ENCODE peak calls at places on chromosomes 2 and 18, in six cellular contexts. One of them, this sample, is unnamed.

GRCh38 chr2:40451926-40452605 is at the start of gene SLC8A1:
- DNase-seq in H1: peak; percentile 62
- DNase-seq in HepG2: no peak
- DNase-seq in K562: no peak
- DNase-seq in GM12891: peak; percentile 19
- DNase-seq in GM12878: no peak
- DNase-seq in this sample: peak; percentile 22

GRCh38 chr2:241728627-241729026 is 5.8 kb upstream of the D2HGDH start:
- DNase-seq in H1: no peak
- DNase-seq in HepG2: no peak
- DNase-seq in K562: no peak
- DNase-seq in GM12891: no peak
- DNase-seq in GM12878: no peak
- DNase-seq in this sample: no peak

GRCh38 chr2:217821536-217822147 is 181.2 kb downstream of the TNS1 start:
- DNase-seq in H1: no peak
- DNase-seq in HepG2: no peak
- DNase-seq in K562: no peak
- DNase-seq in GM12891: no peak
- DNase-seq in GM12878: no peak
- DNase-seq in this sample: no peak

GRCh38 chr2:157233506-157233905 is 24.0 kb upstream of the GALNT5 start:
- DNase-seq in H1: no peak
- DNase-seq in HepG2: no peak
- DNase-seq in K562: peak; percentile 79
- DNase-seq in GM12891: no peak
- DNase-seq in GM12878: no peak
- DNase-seq in this sample: no peak

GRCh38 chr2:23767871-23768611 is 158.9 kb downstream of the ATAD2B start:
- DNase-seq in H1: no peak
- DNase-seq in HepG2: no peak
- DNase-seq in K562: no peak
- DNase-seq in GM12891: no peak
- DNase-seq in GM12878: no peak
- DNase-seq in this sample: no peak

GRCh38 chr2:196592912-196593881 is 46.3 kb upstream of the CCDC150 start:
- DNase-seq in H1: peak; percentile 77
- DNase-seq in HepG2: no peak
- DNase-seq in K562: peak; percentile 11
- DNase-seq in GM12891: peak; percentile 59
- DNase-seq in GM12878: no peak
- DNase-seq in this sample: peak; percentile 40

GRCh38 chr2:73290049-73290839 is 3.1 kb downstream of the EGR4 start:
- DNase-seq in H1: peak; percentile 65
- DNase-seq in HepG2: peak; percentile 61
- DNase-seq in K562: peak; percentile 57
- DNase-seq in GM12891: no peak
- DNase-seq in GM12878: no peak
- DNase-seq in this sample: no peak

GRCh38 chr2:38875227-38875575 is 533 bp downstream of the DHX57 start:
- DNase-seq in H1: no peak
- DNase-seq in HepG2: peak; percentile 3
- DNase-seq in K562: no peak
- DNase-seq in GM12891: no peak
- DNase-seq in GM12878: no peak
- DNase-seq in this sample: no peak

GRCh38 chr2:233464531-233465240 is 101.9 kb downstream of the USP40 start:
- DNase-seq in H1: no peak
- DNase-seq in HepG2: no peak
- DNase-seq in K562: no peak
- DNase-seq in GM12891: no peak
- DNase-seq in GM12878: no peak
- DNase-seq in this sample: no peak

GRCh38 chr2:23452397-23452796 is 67.4 kb downstream of the KLHL29 start:
- DNase-seq in H1: no peak
- DNase-seq in HepG2: no peak
- DNase-seq in K562: no peak
- DNase-seq in GM12891: no peak
- DNase-seq in GM12878: peak; percentile 8
- DNase-seq in this sample: no peak

GRCh38 chr2:217660423-217660822 is 342.4 kb downstream of the TNS1 start:
- DNase-seq in H1: no peak
- DNase-seq in HepG2: no peak
- DNase-seq in K562: no peak
- DNase-seq in GM12891: no peak
- DNase-seq in GM12878: no peak
- DNase-seq in this sample: no peak

GRCh38 chr2:44470151-44470550 is 108.4 kb downstream of the CAMKMT start:
- DNase-seq in H1: no peak
- DNase-seq in HepG2: no peak
- DNase-seq in K562: no peak
- DNase-seq in GM12891: no peak
- DNase-seq in GM12878: no peak
- DNase-seq in this sample: no peak

GRCh38 chr2:8249769-8250168 is 432.1 kb upstream of the ID2 start:
- DNase-seq in H1: no peak
- DNase-seq in HepG2: no peak
- DNase-seq in K562: no peak
- DNase-seq in GM12891: no peak
- DNase-seq in GM12878: no peak
- DNase-seq in this sample: no peak

DNA sequence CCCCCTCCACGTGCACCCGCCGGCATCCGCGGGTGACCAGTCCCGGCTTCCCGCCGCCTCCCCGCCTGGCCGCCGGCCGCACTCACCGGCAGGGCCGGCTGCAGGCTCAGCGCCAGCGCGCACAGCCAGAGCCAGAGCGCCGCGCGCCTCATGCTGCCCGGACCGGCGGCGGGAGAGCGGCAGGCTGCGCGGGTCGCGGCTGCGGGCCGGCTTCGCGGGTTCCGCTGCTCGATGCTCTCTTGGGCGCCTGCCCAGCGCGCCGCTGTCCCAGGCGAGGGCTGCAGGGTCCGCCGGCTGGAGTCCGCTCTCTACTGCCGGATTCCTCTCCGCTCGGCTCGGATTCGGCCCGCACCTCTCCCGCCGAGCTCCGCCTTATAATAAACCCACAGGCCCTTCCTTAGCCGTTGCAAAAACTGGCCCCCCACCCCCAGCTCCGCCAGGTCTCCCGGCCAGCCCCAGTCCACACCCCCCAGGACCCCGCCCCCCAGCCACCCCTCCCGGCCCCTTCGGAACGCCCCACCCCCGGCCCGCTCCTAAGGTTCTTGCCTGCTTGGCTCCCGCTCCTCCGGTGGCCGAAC is at the start of gene SDC1:
- DNase-seq in H1: peak; percentile 79
- DNase-seq in HepG2: no peak
- DNase-seq in K562: peak; percentile 39
- DNase-seq in GM12891: no peak
- DNase-seq in GM12878: no peak
- DNase-seq in this sample: no peak
- TF ChIP-seq POLR2A in H1: peak; percentile 41
- TF ChIP-seq POLR2A in HepG2: no peak
- TF ChIP-seq POLR2A in K562: no peak
- TF ChIP-seq POLR2A in GM12891: no peak
- TF ChIP-seq POLR2A in GM12878: peak; percentile 2
- TF ChIP-seq POLR2A in this sample: no peak

GRCh38 chr2:238890806-238891666 is 43.2 kb downstream of the TWIST2 start:
- DNase-seq in H1: no peak
- DNase-seq in HepG2: no peak
- DNase-seq in K562: no peak
- DNase-seq in GM12891: no peak
- DNase-seq in GM12878: no peak
- DNase-seq in this sample: no peak
- TF ChIP-seq TAF1 in H1: no peak
- TF ChIP-seq TAF1 in HepG2: no peak
- TF ChIP-seq TAF1 in K562: no peak
- TF ChIP-seq TAF1 in GM12891: no peak
- TF ChIP-seq TAF1 in GM12878: no peak
- TF ChIP-seq TAF1 in this sample: no peak

GRCh38 chr2:114426111-114426510 is 16.3 kb upstream of the DPP10 start:
- DNase-seq in H1: no peak
- DNase-seq in HepG2: no peak
- DNase-seq in K562: no peak
- DNase-seq in GM12891: no peak
- DNase-seq in GM12878: no peak
- DNase-seq in this sample: no peak

GRCh38 chr2:114426756-114427155 is 15.7 kb upstream of the DPP10 start:
- DNase-seq in H1: no peak
- DNase-seq in HepG2: no peak
- DNase-seq in K562: no peak
- DNase-seq in GM12891: no peak
- DNase-seq in GM12878: no peak
- DNase-seq in this sample: no peak

GRCh38 chr2:114424699-114425098 is 17.7 kb upstream of the DPP10 start:
- DNase-seq in H1: no peak
- DNase-seq in HepG2: no peak
- DNase-seq in K562: no peak
- DNase-seq in GM12891: no peak
- DNase-seq in GM12878: no peak
- DNase-seq in this sample: no peak

GRCh38 chr2:114421781-114422180 is 20.7 kb upstream of the DPP10 start:
- DNase-seq in H1: no peak
- DNase-seq in HepG2: no peak
- DNase-seq in K562: no peak
- DNase-seq in GM12891: no peak
- DNase-seq in GM12878: no peak
- DNase-seq in this sample: no peak
- TF ChIP-seq POLR2A in H1: no peak
- TF ChIP-seq POLR2A in HepG2: no peak
- TF ChIP-seq POLR2A in K562: no peak
- TF ChIP-seq POLR2A in GM12891: no peak
- TF ChIP-seq POLR2A in GM12878: no peak
- TF ChIP-seq POLR2A in this sample: no peak

GRCh38 chr18:35407871-35408481 is 30.8 kb upstream of the ZNF396 start:
- DNase-seq in H1: no peak
- DNase-seq in HepG2: peak; percentile 69
- DNase-seq in K562: peak; percentile 85
- DNase-seq in GM12891: no peak
- DNase-seq in GM12878: no peak
- DNase-seq in this sample: no peak
- TF ChIP-seq TAF1 in H1: no peak
- TF ChIP-seq TAF1 in HepG2: no peak
- TF ChIP-seq TAF1 in K562: no peak
- TF ChIP-seq TAF1 in GM12891: no peak
- TF ChIP-seq TAF1 in GM12878: no peak
- TF ChIP-seq TAF1 in this sample: no peak

DNA sequence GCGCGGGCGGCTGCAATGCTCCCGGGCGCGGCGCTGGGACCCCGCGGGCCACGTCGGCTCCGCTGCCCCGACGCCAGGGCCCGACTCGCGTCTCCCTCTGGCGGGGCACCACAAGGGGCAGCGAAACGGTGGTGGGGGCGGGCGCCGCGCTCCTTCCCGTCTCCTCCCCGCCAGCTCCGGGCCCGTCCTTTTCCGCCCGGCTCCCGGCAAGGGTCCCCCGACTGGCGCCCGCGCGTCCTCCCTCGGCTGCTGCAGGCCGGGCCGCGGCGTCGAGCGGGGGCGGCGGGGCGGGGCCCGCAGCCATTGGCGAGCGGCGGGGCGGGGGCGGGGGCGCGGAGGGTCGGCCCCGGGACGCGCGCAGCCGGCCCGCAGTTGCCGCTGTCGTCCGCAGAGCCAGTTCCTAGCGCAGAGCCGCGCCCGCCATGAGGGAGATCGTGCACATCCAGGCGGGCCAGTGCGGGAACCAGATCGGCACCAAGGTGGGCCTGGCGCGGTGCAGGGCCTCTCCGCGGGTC is at the start of gene TUBB6:
- DNase-seq in H1: peak; percentile 81
- DNase-seq in HepG2: no peak
- DNase-seq in K562: peak; percentile 81
- DNase-seq in GM12891: peak; percentile 87
- DNase-seq in GM12878: no peak
- DNase-seq in this sample: peak; percentile 80
- TF ChIP-seq POLR2A in H1: peak; percentile 50
- TF ChIP-seq POLR2A in HepG2: no peak
- TF ChIP-seq POLR2A in K562: no peak
- TF ChIP-seq POLR2A in GM12891: peak; percentile 67
- TF ChIP-seq POLR2A in GM12878: peak; percentile 87
- TF ChIP-seq POLR2A in this sample: peak; percentile 78

GRCh38 chr2:182242561-182242960 is 184.3 kb downstream of the PDE1A start:
- DNase-seq in H1: no peak
- DNase-seq in HepG2: no peak
- DNase-seq in K562: no peak
- DNase-seq in GM12891: no peak
- DNase-seq in GM12878: no peak
- DNase-seq in this sample: no peak

GRCh38 chr2:182241936-182242335 is 184.9 kb downstream of the PDE1A start:
- DNase-seq in H1: no peak
- DNase-seq in HepG2: no peak
- DNase-seq in K562: no peak
- DNase-seq in GM12891: no peak
- DNase-seq in GM12878: no peak
- DNase-seq in this sample: no peak

GRCh38 chr2:182245963-182246362 is 180.9 kb downstream of the PDE1A start:
- DNase-seq in H1: no peak
- DNase-seq in HepG2: no peak
- DNase-seq in K562: no peak
- DNase-seq in GM12891: no peak
- DNase-seq in GM12878: no peak
- DNase-seq in this sample: no peak

DNA sequence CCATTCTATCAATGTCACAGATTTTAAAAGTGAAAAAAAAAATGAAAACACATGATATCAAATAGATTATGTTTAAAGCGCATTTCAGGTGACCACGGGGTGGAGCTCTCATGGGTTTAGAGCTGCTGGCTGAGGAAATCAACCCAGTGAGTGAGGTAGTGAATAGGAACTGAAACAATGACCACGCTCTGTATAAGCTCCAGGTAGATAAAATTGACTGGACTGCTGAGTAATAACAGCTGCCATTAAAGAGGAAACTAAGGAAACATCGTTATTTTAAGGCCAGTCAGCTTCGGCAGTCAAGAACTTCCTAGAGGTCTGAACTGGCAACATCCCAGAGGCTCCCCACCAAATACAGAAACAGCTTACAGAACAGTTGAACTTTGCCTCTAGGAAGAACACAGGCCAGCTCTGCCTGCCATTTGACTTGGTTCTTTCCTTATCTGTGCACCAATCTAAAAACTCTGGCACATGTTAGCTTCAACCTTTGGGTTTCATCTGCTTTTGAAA is 185.9 kb downstream of the PDE1A start:
- DNase-seq in H1: no peak
- DNase-seq in HepG2: peak; percentile 55
- DNase-seq in K562: peak; percentile 13
- DNase-seq in GM12891: peak; percentile 27
- DNase-seq in GM12878: peak; percentile 62
- DNase-seq in this sample: peak; percentile 14
- TF ChIP-seq TAF1 in H1: no peak
- TF ChIP-seq TAF1 in HepG2: no peak
- TF ChIP-seq TAF1 in K562: no peak
- TF ChIP-seq TAF1 in GM12891: no peak
- TF ChIP-seq TAF1 in GM12878: no peak
- TF ChIP-seq TAF1 in this sample: no peak